ENCODE peak calls at places on chromosomes 4 and X, in ten cellular contexts. A is islet precursor cell; U is HEK293T; F is right atrium auricular region; S is activated CD4-positive, alpha-beta T cell treated with anti-CD3 and anti-CD28 coated beads for 1 hour; B is T follicular helper cell; H is left kidney; L is left lung; N is progenitor cell of endocrine pancreas; K is iPS-NIHi11. M is an unnamed sample.

GRCh38 chrX:11129546-11129945 is 18.4 kb downstream of the HCCS start:
- DNase-seq in K (no peak), B (no peak), H (no peak), L (no peak), N (no peak), A (peak), F (no peak), S (no peak), U (no peak), M (no peak)

GRCh38 chr4:11585506-11585905 is 156.8 kb upstream of the HS3ST1 start:
- DNase-seq in B (no peak), K (peak), S (no peak), F (no peak), H (peak), A (no peak), U (no peak), L (no peak), N (no peak), M (peak)

GRCh38 chr4:100984901-100985300 is 362.4 kb downstream of the PPP3CA start:
- DNase-seq in L (no peak), N (no peak), S (no peak), F (no peak), B (no peak), U (no peak), H (no peak), K (no peak), A (no peak), M (no peak)

GRCh38 chr4:183906736-183907651 is 1.9 kb downstream of the STOX2 start:
- DNase-seq in N (peak), A (peak), B (no peak), S (no peak), K (peak), U (peak), F (no peak), L (no peak), H (peak), M (peak)

GRCh38 chr4:3320361-3321023 is 27.7 kb downstream of the RGS12 start:
- DNase-seq in L (no peak), B (no peak), A (peak), U (no peak), S (no peak), H (peak), N (no peak), K (no peak), F (peak), M (peak)

GRCh38 chr4:784401-785331 is 41.3 kb downstream of the CPLX1 start:
- DNase-seq in H (no peak), K (peak), L (no peak), S (no peak), U (no peak), N (no peak), A (no peak), F (no peak), B (no peak), M (no peak)

GRCh38 chr4:184961693-184962092 is 56.6 kb upstream of the HELT start:
- DNase-seq in N (no peak), U (peak), B (no peak), F (no peak), A (no peak), L (no peak), S (no peak), H (peak), K (peak), M (no peak)

GRCh38 chr4:169774466-169775445 is 17.0 kb upstream of the HPF1 start:
- DNase-seq in H (peak), N (no peak), K (peak), F (no peak), L (no peak), A (peak), S (no peak), B (no peak), U (no peak), M (peak)

GRCh38 chr4:41394362-41394960 is 137.7 kb downstream of the UCHL1 start:
- DNase-seq in A (no peak), N (no peak), B (no peak), K (no peak), U (no peak), L (no peak), S (no peak), H (no peak), F (no peak), M (no peak)

GRCh38 chr4:172147702-172148101 is 334.5 kb downstream of the GALNTL6 start:
- DNase-seq in S (no peak), F (no peak), K (no peak), H (peak), L (no peak), B (no peak), N (no peak), A (no peak), U (no peak), M (no peak)

GRCh38 chr4:16693040-16693506 is 205.4 kb downstream of the LDB2 start:
- DNase-seq in N (no peak), H (no peak), B (no peak), K (no peak), U (no peak), A (no peak), L (no peak), S (no peak), F (no peak), M (no peak)

GRCh38 chrX:51148848-51149247 is 183.8 kb upstream of the NUDT10 start:
- DNase-seq in S (no peak), U (peak), F (no peak), N (no peak), B (no peak), H (peak), K (peak), L (no peak), A (peak), M (peak)

GRCh38 chr4:153940916-153941315 is 152.0 kb upstream of the SFRP2 start:
- DNase-seq in L (no peak), S (no peak), H (no peak), K (no peak), N (no peak), A (no peak), F (no peak), B (no peak), U (no peak), M (no peak)

GRCh38 chr4:90845777-90846176 is 718.6 kb downstream of the CCSER1 start:
- DNase-seq in A (no peak), F (no peak), K (no peak), B (no peak), L (no peak), U (no peak), N (no peak), H (no peak), S (no peak), M (no peak)

GRCh38 chr4:57137261-57137660 is 27.1 kb upstream of the IGFBP7 start:
- DNase-seq in N (no peak), S (no peak), U (no peak), A (no peak), B (no peak), H (no peak), F (no peak), K (no peak), L (no peak), M (no peak)

GRCh38 chrX:13716905-13717304 is 17.5 kb downstream of the TRAPPC2 start:
- DNase-seq in U (no peak), B (peak), H (peak), A (no peak), N (no peak), K (no peak), S (no peak), F (no peak), L (no peak), M (no peak)

GRCh38 chrX:136495043-136495442 is 2.3 kb upstream of the HTATSF1 start:
- DNase-seq in S (no peak), U (no peak), B (no peak), N (no peak), F (no peak), A (no peak), H (no peak), L (no peak), K (no peak), M (no peak)